ENCODE peak calls at places on chromosomes 2 and 18, in ten cellular contexts. I is PC-3, X is BE2C, B is hepatocyte, N is heart right ventricle, F is AG09309, P is AG04450, T is fibroblast of pulmonary artery, K is neuronal stem cell, G is cardiac fibroblast. M is an unnamed sample.

GRCh38 chr18:63320041-63320689 is 596 bp upstream of the BCL2 start:
- DNase-seq in I (peak), X (peak), B (peak), N (peak), F (no peak), P (peak), T (peak), K (no peak), G (peak), M (peak)

GRCh38 chr2:85215074-85216050 is 82.2 kb downstream of the TCF7L1 start:
- DNase-seq in I (no peak), X (peak), B (peak), N (no peak), F (peak), P (peak), T (peak), K (no peak), G (peak), M (peak)

GRCh38 chr2:180497621-180498152 is 482.7 kb upstream of the UBE2E3 start:
- DNase-seq in I (no peak), X (no peak), B (no peak), N (no peak), F (no peak), P (no peak), T (no peak), K (no peak), G (no peak), M (no peak)

GRCh38 chr2:10538224-10538894 is 90.2 kb upstream of the ODC1 start:
- DNase-seq in I (peak), X (no peak), B (no peak), N (no peak), F (no peak), P (no peak), T (peak), K (no peak), G (peak), M (peak)

GRCh38 chr2:182642328-182642727 is 73.7 kb upstream of the DNAJC10 start:
- DNase-seq in I (peak), X (peak), B (peak), N (peak), F (no peak), P (no peak), T (peak), K (no peak), G (peak), M (no peak)

GRCh38 chr2:184620367-184620766 is 22.0 kb downstream of the ZNF804A start:
- DNase-seq in I (no peak), X (no peak), B (no peak), N (no peak), F (no peak), P (no peak), T (no peak), K (no peak), G (no peak), M (no peak)

GRCh38 chr2:46184794-46185583 is 112.2 kb upstream of the EPAS1 start:
- DNase-seq in I (no peak), X (no peak), B (no peak), N (no peak), F (no peak), P (no peak), T (no peak), K (no peak), G (no peak), M (no peak)

GRCh38 chr2:63654959-63655358 is 66.2 kb downstream of the MDH1 start:
- DNase-seq in I (peak), X (no peak), B (no peak), N (no peak), F (no peak), P (no peak), T (peak), K (no peak), G (peak), M (no peak)

GRCh38 chr2:196979976-196980375 is 53.5 kb upstream of the PGAP1 start:
- DNase-seq in I (no peak), X (no peak), B (no peak), N (no peak), F (no peak), P (no peak), T (no peak), K (no peak), G (no peak), M (no peak)

GRCh38 chr2:1993711-1994682 is 249.7 kb upstream of the PXDN start:
- DNase-seq in I (peak), X (no peak), B (no peak), N (no peak), F (no peak), P (no peak), T (peak), K (no peak), G (peak), M (peak)

GRCh38 chr18:46199515-46200147 is 95.4 kb downstream of the HAUS1 start:
- DNase-seq in I (peak), X (no peak), B (peak), N (no peak), F (no peak), P (peak), T (peak), K (no peak), G (peak), M (peak)

GRCh38 chr2:213834331-213834730 is 550.1 kb downstream of the SPAG16 start:
- DNase-seq in I (peak), X (no peak), B (no peak), N (no peak), F (peak), P (peak), T (peak), K (no peak), G (peak), M (peak)

GRCh38 chr2:66457545-66457944 is 22.6 kb downstream of the MEIS1 start:
- DNase-seq in I (no peak), X (no peak), B (no peak), N (no peak), F (no peak), P (no peak), T (no peak), K (no peak), G (no peak), M (no peak)

GRCh38 chr2:75494137-75494769 is 66.5 kb downstream of the EVA1A start:
- DNase-seq in I (no peak), X (no peak), B (no peak), N (no peak), F (no peak), P (no peak), T (no peak), K (no peak), G (peak), M (no peak)

GRCh38 chr2:151271824-151272223 is 10.2 kb upstream of the RBM43 start:
- DNase-seq in I (no peak), X (no peak), B (no peak), N (no peak), F (no peak), P (no peak), T (no peak), K (no peak), G (no peak), M (no peak)

GRCh38 chr2:150465703-150466569 is 21.5 kb downstream of the RND3 start:
- DNase-seq in I (peak), X (no peak), B (no peak), N (no peak), F (no peak), P (no peak), T (no peak), K (no peak), G (peak), M (no peak)

GRCh38 chr2:49248506-49248905 is 94.2 kb upstream of the FSHR start:
- DNase-seq in I (peak), X (no peak), B (peak), N (no peak), F (peak), P (peak), T (peak), K (no peak), G (peak), M (peak)

GRCh38 chr2:235051436-235052260 is 99.8 kb downstream of the SH3BP4 start:
- DNase-seq in I (no peak), X (no peak), B (no peak), N (no peak), F (no peak), P (no peak), T (peak), K (no peak), G (peak), M (peak)

GRCh38 chr18:76457475-76457874 is 37.6 kb downstream of the ZNF516 start:
- DNase-seq in I (no peak), X (no peak), B (no peak), N (no peak), F (no peak), P (no peak), T (no peak), K (no peak), G (no peak), M (no peak)

GRCh38 chr2:218961651-218962570 is 2.4 kb downstream of the CDK5R2 start:
- DNase-seq in I (no peak), X (peak), B (no peak), N (no peak), F (no peak), P (no peak), T (no peak), K (no peak), G (no peak), M (no peak)

GRCh38 chr2:130252880-130253645 is 54.8 kb upstream of the TUBA3E start:
- DNase-seq in I (no peak), X (no peak), B (no peak), N (no peak), F (no peak), P (no peak), T (peak), K (no peak), G (peak), M (no peak)

GRCh38 chr2:216989335-216990129 is 129.7 kb upstream of the TNP1 start:
- DNase-seq in I (peak), X (no peak), B (no peak), N (no peak), F (peak), P (no peak), T (peak), K (no peak), G (peak), M (no peak)

GRCh38 chr2:164766217-164766616 is 75.4 kb downstream of the COBLL1 start:
- DNase-seq in I (no peak), X (no peak), B (no peak), N (no peak), F (no peak), P (no peak), T (no peak), K (no peak), G (no peak), M (no peak)

GRCh38 chr2:41377837-41378236 is 670.0 kb upstream of the PKDCC start:
- DNase-seq in I (no peak), X (no peak), B (no peak), N (no peak), F (no peak), P (no peak), T (no peak), K (no peak), G (no peak), M (no peak)

GRCh38 chr2:26961603-26962184 is 8.7 kb upstream of the MAPRE3 start:
- DNase-seq in I (peak), X (peak), B (peak), N (peak), F (peak), P (peak), T (peak), K (peak), G (peak), M (no peak)

GRCh38 chr2:100015849-100016248 is 126.5 kb downstream of the AFF3 start:
- DNase-seq in I (no peak), X (no peak), B (no peak), N (no peak), F (no peak), P (no peak), T (no peak), K (no peak), G (no peak), M (no peak)

GRCh38 chr2:240646061-240646899 is 21.0 kb downstream of the GPR35 start:
- DNase-seq in I (no peak), X (no peak), B (no peak), N (no peak), F (no peak), P (no peak), T (no peak), K (no peak), G (no peak), M (no peak)

GRCh38 chr2:37111971-37112370 is 27.7 kb downstream of the GPATCH11 start:
- DNase-seq in I (no peak), X (no peak), B (no peak), N (no peak), F (no peak), P (no peak), T (no peak), K (no peak), G (no peak), M (no peak)

GRCh38 chr2:184628051-184628450 is 29.7 kb downstream of the ZNF804A start:
- DNase-seq in I (no peak), X (no peak), B (no peak), N (no peak), F (no peak), P (no peak), T (no peak), K (no peak), G (no peak), M (no peak)

GRCh38 chr2:64273524-64274398 is 129.5 kb upstream of the PELI1 start:
- DNase-seq in I (peak), X (peak), B (peak), N (peak), F (peak), P (peak), T (peak), K (no peak), G (peak), M (peak)

GRCh38 chr18:59695551-59695950 is 1.7 kb downstream of the CCBE1 start:
- DNase-seq in I (peak), X (no peak), B (no peak), N (no peak), F (no peak), P (no peak), T (no peak), K (no peak), G (no peak), M (no peak)

GRCh38 chr18:59691996-59692395 is 5.2 kb downstream of the CCBE1 start:
- DNase-seq in I (peak), X (no peak), B (no peak), N (no peak), F (no peak), P (no peak), T (peak), K (no peak), G (peak), M (no peak)

GRCh38 chr18:59694824-59695223 is 2.4 kb downstream of the CCBE1 start:
- DNase-seq in I (no peak), X (no peak), B (no peak), N (no peak), F (no peak), P (no peak), T (no peak), K (no peak), G (no peak), M (no peak)

GRCh38 chr18:59690216-59691045 is 6.8 kb downstream of the CCBE1 start:
- DNase-seq in I (peak), X (no peak), B (no peak), N (no peak), F (no peak), P (no peak), T (no peak), K (no peak), G (no peak), M (no peak)

DNA sequence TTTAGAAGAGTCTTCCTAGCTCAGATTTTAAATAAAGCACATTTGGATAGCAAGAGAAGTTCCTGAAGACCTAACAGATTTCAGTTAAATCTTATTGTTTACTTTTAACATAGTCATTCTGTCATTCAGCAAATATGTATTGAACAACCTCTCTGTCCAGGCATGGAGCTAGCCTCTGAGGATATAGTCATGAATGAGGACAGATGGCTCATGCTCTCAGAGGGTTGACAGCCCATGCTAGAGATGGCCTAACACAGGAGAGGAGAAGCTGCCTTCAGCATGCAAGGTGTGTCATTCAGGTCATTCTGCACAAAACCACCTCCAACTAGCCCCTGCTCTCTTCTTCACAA is 6.2 kb downstream of the CCBE1 start:
- DNase-seq in I (peak), X (no peak), B (no peak), N (no peak), F (no peak), P (no peak), T (peak), K (no peak), G (peak), M (peak)
- H3K4me3 ChIP-seq in I (peak), X (no peak), B (no peak), N (no peak), F (no peak), P (no peak), T (no peak), K (no peak), G (no peak), M (no peak)

DNA sequence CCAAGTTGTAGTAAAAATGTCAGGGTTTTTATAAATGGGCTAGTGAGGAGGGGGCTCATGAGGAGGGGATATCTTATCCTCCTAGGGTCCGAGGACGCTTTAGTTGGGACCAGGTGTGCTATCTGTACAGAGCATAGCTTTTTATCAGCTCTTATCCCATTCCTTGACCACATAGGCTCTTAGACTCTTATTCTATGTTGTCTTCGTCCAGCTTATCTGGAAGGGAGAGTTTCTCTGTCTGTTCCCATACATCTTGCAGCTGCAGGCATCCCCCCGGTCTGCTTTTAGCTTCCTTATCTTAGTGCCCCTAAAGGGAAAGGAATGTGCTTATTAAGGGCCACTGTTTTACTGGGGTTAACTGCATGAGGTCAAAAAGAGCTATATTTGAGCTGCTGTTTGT is 44.8 kb downstream of the PDK1 start:
- DNase-seq in I (no peak), X (no peak), B (no peak), N (no peak), F (no peak), P (no peak), T (no peak), K (no peak), G (no peak), M (no peak)
- H3K4me3 ChIP-seq in I (no peak), X (no peak), B (no peak), N (no peak), F (no peak), P (no peak), T (no peak), K (no peak), G (no peak), M (no peak)

DNA sequence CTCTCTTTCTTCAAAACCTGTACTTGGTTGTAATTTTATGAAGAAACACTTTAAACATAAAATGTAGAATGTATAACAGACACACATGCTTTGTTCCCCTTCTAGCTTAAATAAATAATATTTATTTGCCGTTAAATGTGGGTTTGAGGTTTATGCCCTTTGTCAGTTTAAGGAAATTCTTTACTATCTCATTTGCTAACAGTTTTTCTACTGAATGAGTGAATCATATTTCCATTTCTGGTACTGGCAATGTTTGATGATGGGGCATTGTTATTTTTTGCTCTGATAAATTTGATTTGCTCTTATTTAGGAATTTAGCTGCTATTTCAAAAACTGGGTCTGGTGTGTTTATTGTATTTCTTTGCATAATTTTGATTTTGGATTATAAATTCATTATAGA is 555.6 kb downstream of the CCDC85A start:
- DNase-seq in I (no peak), X (no peak), B (no peak), N (no peak), F (no peak), P (no peak), T (no peak), K (no peak), G (no peak), M (no peak)
- H3K4me3 ChIP-seq in I (no peak), X (no peak), B (no peak), N (no peak), F (no peak), P (no peak), T (no peak), K (no peak), G (no peak), M (no peak)

GRCh38 chr2:191573216-191573615 is 104.7 kb upstream of the NABP1 start:
- DNase-seq in I (no peak), X (no peak), B (no peak), N (no peak), F (no peak), P (no peak), T (no peak), K (no peak), G (no peak), M (no peak)

GRCh38 chr2:191572319-191572718 is 105.6 kb upstream of the NABP1 start:
- DNase-seq in I (no peak), X (no peak), B (no peak), N (no peak), F (no peak), P (no peak), T (no peak), K (no peak), G (no peak), M (no peak)

GRCh38 chr2:191574232-191574631 is 103.7 kb upstream of the NABP1 start:
- DNase-seq in I (peak), X (no peak), B (no peak), N (no peak), F (no peak), P (no peak), T (no peak), K (no peak), G (peak), M (no peak)

GRCh38 chr2:191569025-191569424 is 108.9 kb upstream of the NABP1 start:
- DNase-seq in I (peak), X (no peak), B (no peak), N (no peak), F (no peak), P (no peak), T (no peak), K (no peak), G (no peak), M (no peak)

GRCh38 chr2:191571163-191571769 is 106.7 kb upstream of the NABP1 start:
- DNase-seq in I (peak), X (no peak), B (peak), N (no peak), F (peak), P (peak), T (peak), K (no peak), G (peak), M (peak)
- H3K4me3 ChIP-seq in I (peak), X (no peak), B (no peak), N (peak), F (no peak), P (no peak), T (peak), K (no peak), G (peak), M (peak)

GRCh38 chr2:83461135-83461534 is 997.9 kb downstream of the SUCLG1 start:
- DNase-seq in I (no peak), X (no peak), B (no peak), N (no peak), F (no peak), P (no peak), T (no peak), K (no peak), G (no peak), M (no peak)
- H3K4me3 ChIP-seq in I (no peak), X (no peak), B (no peak), N (no peak), F (no peak), P (no peak), T (no peak), K (no peak), G (no peak), M (no peak)

DNA sequence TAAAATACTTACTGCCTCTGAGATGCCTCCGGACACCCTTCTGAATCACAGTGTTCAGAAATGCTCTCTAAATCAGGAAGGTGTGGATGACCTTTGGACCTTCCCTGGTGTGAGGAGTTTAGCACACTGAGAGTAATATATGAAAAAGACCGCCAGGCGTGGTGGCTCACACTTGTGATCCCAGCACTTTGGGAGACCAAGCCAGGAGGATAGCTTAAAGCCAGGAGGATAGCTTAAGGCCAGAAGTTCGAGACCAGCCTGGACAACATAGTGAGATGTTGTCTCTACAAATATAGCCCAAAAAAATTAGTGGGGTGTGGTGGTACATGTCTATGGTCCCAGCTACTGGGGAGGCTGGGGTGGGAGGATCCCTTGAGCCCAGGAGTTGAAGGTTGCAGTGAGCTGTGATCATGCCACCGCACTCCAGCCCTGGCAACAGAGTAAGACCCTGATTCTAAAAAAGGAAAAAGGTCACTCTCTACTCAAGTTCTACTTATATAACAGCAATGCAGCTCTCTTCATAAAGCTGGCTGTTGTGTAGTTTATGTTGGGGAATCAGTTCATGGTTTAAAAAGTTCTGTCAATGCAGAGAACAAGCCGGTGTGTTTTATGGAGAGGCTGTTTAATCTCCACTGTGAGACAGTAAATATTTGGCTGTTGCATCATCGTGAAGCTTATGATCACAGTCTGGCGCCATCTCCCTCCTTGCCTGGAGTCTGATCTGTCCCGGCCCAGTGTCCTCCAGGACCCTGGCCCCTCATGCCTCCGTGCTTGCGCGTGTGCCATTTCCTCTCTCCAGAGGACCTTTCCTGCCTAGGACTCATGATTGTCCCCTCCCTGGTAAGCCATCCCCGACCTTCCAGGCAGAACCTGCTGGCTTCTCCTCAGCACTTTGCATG is 184.5 kb downstream of the FAM210A start:
- DNase-seq in I (no peak), X (no peak), B (peak), N (no peak), F (no peak), P (no peak), T (no peak), K (no peak), G (no peak), M (no peak)
- H3K4me3 ChIP-seq in I (no peak), X (no peak), B (no peak), N (no peak), F (no peak), P (no peak), T (no peak), K (no peak), G (no peak), M (no peak)

GRCh38 chr2:127576433-127577207 is 41.1 kb downstream of the MYO7B start:
- DNase-seq in I (peak), X (peak), B (peak), N (peak), F (peak), P (no peak), T (peak), K (no peak), G (peak), M (peak)
- H3K4me3 ChIP-seq in I (no peak), X (no peak), B (no peak), N (no peak), F (no peak), P (no peak), T (no peak), K (no peak), G (no peak), M (no peak)

M was measured in skeletal muscle cell.